ENCODE peak calls at places on chromosomes 1 and 21, in ten cellular contexts. T is fibroblast of lung; Z is fibroblast of the aortic adventitia; Y is astrocyte of the spinal cord; P is naive thymus-derived CD8-positive, alpha-beta T cell; U is NCI-H2171; F is H4; D is neural crest cell; X is B cell; C is activated T-helper 1 cell treated with anti-CD3 and anti-CD28 coated beads, Interleukin-2, amount 50 U/mL, for 16 hours. R is an unnamed sample.

GRCh38 chr21:20023199-20023598 is 975.0 kb upstream of the NCAM2 start:
- DNase-seq in Z (no peak), T (no peak), X (no peak), C (no peak), U (no peak), Y (no peak), F (no peak), P (no peak), D (no peak), R (no peak)

GRCh38 chr1:165408518-165408917 is 36.4 kb downstream of the RXRG start:
- DNase-seq in U (no peak), D (peak), X (no peak), T (peak), P (no peak), C (no peak), Y (no peak), Z (peak), F (peak), R (peak)

GRCh38 chr1:151612506-151613274 is 840 bp downstream of the SNX27 start:
- DNase-seq in U (peak), Z (no peak), D (peak), P (peak), X (no peak), C (no peak), T (peak), Y (no peak), F (no peak), R (peak)

GRCh38 chr1:109625601-109626560 is 6.2 kb downstream of the AMPD2 start:
- DNase-seq in X (no peak), D (no peak), Z (no peak), Y (no peak), C (no peak), F (no peak), U (peak), P (no peak), T (no peak), R (no peak)

GRCh38 chr1:74790453-74790852 is 57.5 kb downstream of the TYW3 start:
- DNase-seq in Y (no peak), F (no peak), P (no peak), X (no peak), U (no peak), C (no peak), Z (no peak), T (peak), D (no peak), R (no peak)

GRCh38 chr1:56200921-56201320 is 378.4 kb downstream of the PLPP3 start:
- DNase-seq in C (no peak), Z (peak), T (no peak), U (no peak), P (no peak), X (no peak), F (no peak), Y (no peak), D (no peak), R (no peak)

GRCh38 chr1:213008564-213008963 is 7.1 kb downstream of the ANGEL2 start:
- DNase-seq in T (no peak), D (no peak), Z (no peak), Y (no peak), X (no peak), F (no peak), C (no peak), U (no peak), P (no peak), R (no peak)

GRCh38 chr1:68112835-68113243 is 62.4 kb upstream of the DIRAS3 start:
- DNase-seq in Z (peak), C (no peak), U (no peak), T (peak), X (peak), Y (peak), D (no peak), F (peak), P (no peak), R (no peak)

GRCh38 chr1:156259805-156260204 is 11.9 kb upstream of the PAQR6 start:
- DNase-seq in T (no peak), Y (no peak), F (no peak), P (no peak), Z (no peak), U (no peak), X (no peak), C (no peak), D (no peak), R (no peak)

GRCh38 chr1:3663999-3664699 is 11.8 kb downstream of the TP73 start:
- DNase-seq in Z (no peak), Y (no peak), D (no peak), F (no peak), C (no peak), X (no peak), T (no peak), P (no peak), U (peak), R (no peak)

GRCh38 chr1:218991089-218991488 is 182.6 kb upstream of the LYPLAL1 start:
- DNase-seq in Y (no peak), D (no peak), Z (no peak), F (no peak), X (no peak), U (no peak), P (no peak), T (no peak), C (no peak), R (no peak)

GRCh38 chr21:26057488-26058170 is 112.9 kb downstream of the APP start:
- DNase-seq in P (no peak), D (no peak), Z (no peak), T (no peak), Y (no peak), C (no peak), X (no peak), U (no peak), F (no peak), R (no peak)

GRCh38 chr1:89987170-89987819 is 7.6 kb upstream of the ZNF326 start:
- DNase-seq in Z (peak), T (peak), X (peak), Y (peak), U (peak), D (peak), C (peak), F (peak), P (peak), R (peak)

GRCh38 chr1:181504294-181505115 is 21.2 kb downstream of the CACNA1E start:
- DNase-seq in U (no peak), Z (no peak), D (peak), C (no peak), F (no peak), X (peak), T (no peak), P (no peak), Y (no peak), R (no peak)

GRCh38 chr21:28333455-28334108 is 659.1 kb downstream of the LTN1 start:
- DNase-seq in P (no peak), C (no peak), T (peak), F (no peak), U (no peak), D (no peak), X (no peak), Y (no peak), Z (peak), R (no peak)

GRCh38 chr1:33181038-33181861 is 593 bp downstream of the TRIM62 start:
- DNase-seq in D (peak), Z (peak), F (peak), U (peak), T (peak), Y (peak), P (peak), C (no peak), X (no peak), R (peak)

GRCh38 chr21:45514311-45515021 is 27.8 kb downstream of the SLC19A1 start:
- DNase-seq in U (no peak), Y (no peak), D (no peak), P (no peak), F (no peak), Z (no peak), C (no peak), T (no peak), X (no peak), R (no peak)

GRCh38 chr1:58858344-58858673 is 74.5 kb upstream of the JUN start:
- DNase-seq in T (peak), X (no peak), D (no peak), U (no peak), Z (peak), Y (no peak), C (no peak), P (peak), F (no peak), R (no peak)

GRCh38 chr1:207863893-207864535 is 46.9 kb downstream of the CD34 start:
- DNase-seq in D (no peak), U (no peak), Y (no peak), C (peak), P (peak), Z (no peak), T (no peak), X (no peak), F (no peak), R (no peak)

GRCh38 chr1:111290640-111291039 is at the start of gene CHIA:
- DNase-seq in T (peak), Z (no peak), D (no peak), F (no peak), X (no peak), C (no peak), U (peak), P (no peak), Y (no peak), R (no peak)

GRCh38 chr1:45569962-45570581 is 13.8 kb upstream of the NASP start:
- DNase-seq in P (peak), F (peak), Z (peak), T (peak), U (peak), D (peak), C (peak), Y (peak), X (peak), R (peak)

GRCh38 chr1:9247894-9248293 is 13.3 kb downstream of the H6PD start:
- DNase-seq in T (no peak), F (no peak), X (no peak), Z (no peak), U (no peak), D (no peak), C (no peak), Y (no peak), P (no peak), R (no peak)

GRCh38 chr21:41894922-41895557 is 15.9 kb upstream of the PRDM15 start:
- DNase-seq in Z (peak), D (no peak), U (no peak), P (no peak), C (no peak), Y (peak), T (peak), X (no peak), F (no peak), R (no peak)

GRCh38 chr1:156703741-156704140 is 1.6 kb downstream of the CRABP2 start:
- DNase-seq in Y (peak), X (no peak), P (no peak), D (no peak), F (no peak), C (no peak), T (no peak), Z (no peak), U (no peak), R (no peak)

GRCh38 chr1:202967684-202968281 is 726 bp upstream of the CYB5R1 start:
- DNase-seq in X (no peak), U (no peak), F (no peak), Z (no peak), T (no peak), P (peak), Y (peak), D (no peak), C (no peak), R (peak)

GRCh38 chr1:69569281-69569970 is 1.7 kb downstream of the LRRC7 start:
- DNase-seq in D (peak), T (peak), Y (no peak), C (no peak), U (no peak), Z (no peak), P (no peak), F (no peak), X (no peak), R (peak)

GRCh38 chr1:91617242-91617837 is 116.7 kb downstream of the CDC7 start:
- DNase-seq in F (no peak), Z (no peak), C (no peak), P (peak), U (no peak), X (no peak), Y (peak), D (no peak), T (no peak), R (no peak)

GRCh38 chr1:47809301-47810084 is 187.7 kb downstream of the TRABD2B start:
- DNase-seq in Y (peak), T (no peak), P (no peak), Z (peak), U (no peak), C (no peak), D (no peak), X (no peak), F (peak), R (no peak)

GRCh38 chr1:45512641-45513054 is 9.0 kb downstream of the PRDX1 start:
- DNase-seq in C (no peak), X (peak), U (no peak), T (peak), D (peak), Y (peak), P (peak), F (peak), Z (peak), R (no peak)

GRCh38 chr21:28856588-28857250 is 136.0 kb downstream of the LTN1 start:
- DNase-seq in F (no peak), D (no peak), T (no peak), C (no peak), Y (no peak), X (no peak), U (no peak), P (no peak), Z (peak), R (no peak)

GRCh38 chr1:44696789-44697188 is 22.3 kb downstream of the ARMH1 start:
- DNase-seq in C (no peak), D (no peak), T (no peak), Y (no peak), P (peak), Z (no peak), F (no peak), X (peak), U (no peak), R (no peak)

GRCh38 chr1:1171551-1172340 is 1.9 kb upstream of the TTLL10 start:
- DNase-seq in U (no peak), C (no peak), Z (no peak), P (peak), T (no peak), F (no peak), Y (no peak), X (peak), D (no peak), R (no peak)

GRCh38 chr1:70818391-70818790 is 229.2 kb downstream of the PTGER3 start:
- DNase-seq in D (no peak), F (no peak), P (no peak), C (no peak), U (no peak), Y (no peak), Z (peak), T (peak), X (no peak), R (no peak)

GRCh38 chr1:96253281-96254035 is 468.1 kb upstream of the PTBP2 start:
- DNase-seq in Y (no peak), P (no peak), C (no peak), T (no peak), U (no peak), F (no peak), X (no peak), Z (peak), D (no peak), R (no peak)

R was measured in frontal cortex.